ENCODE peak calls at places on chromosomes 11 and 22, in four cellular contexts. V is iris pigment epithelial cell; U is activated CD8-positive, alpha-beta memory T cell treated with anti-CD3 and anti-CD28 coated beads, Interleukin-2, amount 50 U/mL, for 4 hours; R is stimulated activated CD4-positive, alpha-beta T cell treated with anti-CD3 and anti-CD28 coated beads, Interleukin-2, amount 100 ng/mL, for 48 hours. Z is an unnamed sample.
A peak's percentile ranks its signal among the peaks of the same experiment; 100 is the strongest.

GRCh38 chr22:17198188-17199130 is 20.8 kb downstream of the ADA2 start:
- DNase-seq in V (peak; percentile 30), U (no peak), R (no peak), Z (no peak)

GRCh38 chr11:28615542-28615941 is 507.4 kb downstream of the METTL15 start:
- DNase-seq in V (peak; percentile 54), U (no peak), R (no peak), Z (no peak)

GRCh38 chr22:35912668-35913067 is 116.0 kb downstream of the RBFOX2 start:
- DNase-seq in V (no peak), U (no peak), R (no peak), Z (no peak)

GRCh38 chr11:133901999-133902398 is 54.8 kb downstream of the IGSF9B start:
- DNase-seq in V (no peak), U (no peak), R (no peak), Z (no peak)

GRCh38 chr11:44445500-44446340 is 119.7 kb upstream of the CD82 start:
- DNase-seq in V (no peak), U (no peak), R (no peak), Z (no peak)

GRCh38 chr11:1503708-1504104 is 17.1 kb upstream of the MOB2 start:
- DNase-seq in V (no peak), U (no peak), R (no peak), Z (peak; percentile 62)

GRCh38 chr11:57646756-57647303 is 2.9 kb downstream of the YPEL4 start:
- DNase-seq in V (no peak), U (no peak), R (no peak), Z (no peak)

GRCh38 chr11:12845739-12846358 is 163.3 kb upstream of the RASSF10 start:
- DNase-seq in V (peak; percentile 43), U (no peak), R (no peak), Z (no peak)

GRCh38 chr11:2142762-2143202 is 3.6 kb upstream of the IGF2 start:
- DNase-seq in V (peak; percentile 56), U (no peak), R (peak; percentile 30), Z (peak; percentile 5)

GRCh38 chr11:107858217-107859070 is at the start of gene SLC35F2:
- DNase-seq in V (peak; percentile 68), U (peak; percentile 70), R (peak; percentile 63), Z (peak; percentile 75)

GRCh38 chr11:68753300-68753699 is 2.0 kb upstream of the TESMIN start:
- DNase-seq in V (no peak), U (no peak), R (no peak), Z (no peak)

GRCh38 chr22:44543781-44544181 is 45.7 kb upstream of the RTL6 start:
- DNase-seq in V (no peak), U (no peak), R (no peak), Z (no peak)

GRCh38 chr11:61800331-61801281 is 7.9 kb downstream of the FEN1 start:
- DNase-seq in V (peak; percentile 42), U (no peak), R (no peak), Z (no peak)

GRCh38 chr11:20369816-20370215 is 6.3 kb downstream of the HTATIP2 start:
- DNase-seq in V (no peak), U (no peak), R (no peak), Z (no peak)

GRCh38 chr11:74319139-74319538 is 7.7 kb upstream of the P4HA3 start:
- DNase-seq in V (peak; percentile 96), U (no peak), R (no peak), Z (no peak)

GRCh38 chr11:46663277-46663940 is 37.0 kb downstream of the ARHGAP1 start:
- DNase-seq in V (no peak), U (no peak), R (no peak), Z (no peak)

GRCh38 chr11:48093795-48094642 is 113.7 kb downstream of the PTPRJ start:
- DNase-seq in V (no peak), U (no peak), R (no peak), Z (no peak)

GRCh38 chr11:57379732-57380131 is 1.2 kb downstream of the PRG3 start:
- DNase-seq in V (peak; percentile 33), U (no peak), R (no peak), Z (no peak)

GRCh38 chr22:40019681-40020080 is 24.9 kb downstream of the FAM83F start:
- DNase-seq in V (no peak), U (no peak), R (no peak), Z (no peak)

GRCh38 chr11:119352857-119353260 is 6.4 kb upstream of the MFRP start:
- DNase-seq in V (no peak), U (no peak), R (no peak), Z (peak; percentile 30)

GRCh38 chr11:44138286-44138685 is 42.8 kb downstream of the EXT2 start:
- DNase-seq in V (peak; percentile 77), U (no peak), R (no peak), Z (no peak)

GRCh38 chr11:15327786-15328231 is 213.1 kb downstream of the INSC start:
- DNase-seq in V (peak; percentile 9), U (no peak), R (peak; percentile 1), Z (peak; percentile 40)

GRCh38 chr11:118791961-118792578 is 1.1 kb upstream of the DDX6 start:
- DNase-seq in V (peak; percentile 32), U (peak; percentile 40), R (peak; percentile 10), Z (no peak)

GRCh38 chr11:119742263-119742861 is 13.4 kb upstream of the NECTIN1 start:
- DNase-seq in V (no peak), U (peak; percentile 32), R (no peak), Z (peak; percentile 53)

GRCh38 chr22:19848298-19849224 is 6.1 kb downstream of the GNB1L start:
- DNase-seq in V (no peak), U (no peak), R (no peak), Z (peak; percentile 86)

GRCh38 chr11:117468888-117469287 is 141.2 kb downstream of the CEP164 start:
- DNase-seq in V (no peak), U (no peak), R (no peak), Z (no peak)

GRCh38 chr11:70240337-70240736 is 30.2 kb upstream of the PPFIA1 start:
- DNase-seq in V (no peak), U (no peak), R (no peak), Z (no peak)

GRCh38 chr11:112042161-112042960 is 17.2 kb downstream of the DLAT start:
- DNase-seq in V (peak; percentile 78), U (no peak), R (no peak), Z (no peak)